ENCODE peak calls at places on chromosomes 1 and 21, in four cellular contexts. R is H9; V is activated naive CD4-positive, alpha-beta T cell treated with anti-CD3 and anti-CD28 coated beads, Interleukin-2, amount 50 U/mL, for 16 hours; J is posterior cingulate gyrus. T is an unnamed sample.

GRCh38 chr1:161013591-161014513 is 7.1 kb downstream of the F11R start:
- DNase-seq in J (peak; percentile 22), V (peak; percentile 37), R (peak; percentile 83), T (no peak)

GRCh38 chr1:8136766-8137165 is 110.7 kb upstream of the ERRFI1 start:
- DNase-seq in J (no peak), R (no peak), V (no peak), T (no peak)

GRCh38 chr21:34807881-34808568 is 139.2 kb downstream of the CLIC6 start:
- DNase-seq in V (peak; percentile 57), R (no peak), J (no peak), T (no peak)

GRCh38 chr1:77759090-77760028 is at the start of gene USP33:
- DNase-seq in J (peak; percentile 88), R (peak; percentile 93), V (peak; percentile 93), T (peak; percentile 86)

GRCh38 chr1:153506831-153507413 is 28.9 kb downstream of the S100A6 start:
- DNase-seq in R (no peak), V (no peak), J (peak; percentile 21), T (no peak)

GRCh38 chr1:226547754-226548191 is 791 bp upstream of the STUM start:
- DNase-seq in R (peak; percentile 92), J (peak; percentile 77), V (peak; percentile 69), T (peak; percentile 77)

GRCh38 chr1:181087400-181087901 is 1.0 kb upstream of the IER5 start:
- DNase-seq in R (no peak), V (no peak), J (no peak), T (no peak)

GRCh38 chr1:223084466-223084865 is 58.6 kb downstream of the TLR5 start:
- DNase-seq in R (no peak), V (no peak), J (no peak), T (no peak)

GRCh38 chr1:200245492-200245891 is 164.3 kb downstream of the ZNF281 start:
- DNase-seq in V (no peak), R (no peak), J (no peak), T (no peak)

GRCh38 chr1:47208374-47208850 is 18.6 kb upstream of the PDZK1IP1 start:
- DNase-seq in V (no peak), R (peak; percentile 89), J (no peak), T (no peak)

GRCh38 chr1:7869136-7869905 is 16.5 kb upstream of the UTS2 start:
- DNase-seq in R (no peak), J (no peak), V (no peak), T (no peak)

GRCh38 chr21:25550805-25551204 is 56.5 kb downstream of the MRPL39 start:
- DNase-seq in R (no peak), J (no peak), V (no peak), T (no peak)

GRCh38 chr1:9317591-9318331 is 25.1 kb downstream of the SPSB1 start:
- DNase-seq in R (no peak), J (no peak), V (no peak), T (peak; percentile 52)

GRCh38 chr1:79859212-79859948 is 852.9 kb upstream of the ADGRL4 start:
- DNase-seq in V (no peak), R (no peak), J (no peak), T (no peak)

GRCh38 chr1:211697356-211697755 is 21.9 kb upstream of the NEK2 start:
- DNase-seq in V (no peak), J (no peak), R (no peak), T (no peak)

GRCh38 chr21:46294647-46295176 is 8.6 kb downstream of the YBEY start:
- DNase-seq in V (no peak), R (no peak), J (no peak), T (no peak)

GRCh38 chr1:37660646-37661045 is 26.0 kb upstream of the RSPO1 start:
- DNase-seq in V (no peak), R (no peak), J (no peak), T (no peak)

GRCh38 chr1:218254296-218254918 is 30.7 kb upstream of the RRP15 start:
- DNase-seq in V (no peak), J (no peak), R (no peak), T (no peak)

GRCh38 chr1:58726581-58726980 is 26.7 kb upstream of the MYSM1 start:
- DNase-seq in R (no peak), J (no peak), V (no peak), T (no peak)

GRCh38 chr1:171139890-171140289 is 45.2 kb upstream of the FMO2 start:
- DNase-seq in V (no peak), J (no peak), R (no peak), T (no peak)

GRCh38 chr1:221696045-221696444 is 45.8 kb downstream of the DUSP10 start:
- DNase-seq in R (no peak), J (no peak), V (no peak), T (no peak)

GRCh38 chr1:155049651-155050559 is 1.2 kb upstream of the ADAM15 start:
- DNase-seq in V (no peak), R (no peak), J (no peak), T (no peak)

GRCh38 chr1:63004868-63005267 is 220.9 kb downstream of the ATG4C start:
- DNase-seq in J (peak; percentile 31), R (peak; percentile 39), V (no peak), T (peak; percentile 12)

T was measured in frontal cortex.